ENCODE peak calls at places on chromosomes 11 and 22, in eight cellular contexts. One of them, this sample, is unnamed.

GRCh38 chr11:68127791-68128681 is 6.8 kb upstream of the CHKA start:
- DNase-seq in colonic mucosa: no peak
- DNase-seq in PC-3: peak
- DNase-seq in tibial artery: peak
- DNase-seq in pancreas: peak
- DNase-seq in RWPE1: no peak
- DNase-seq in adrenal gland: peak
- DNase-seq in astrocyte of the spinal cord: peak
- DNase-seq in this sample: no peak

GRCh38 chr11:123219066-123219697 is 24.1 kb upstream of the CLMP start:
- DNase-seq in adrenal gland: no peak
- DNase-seq in tibial artery: no peak
- DNase-seq in astrocyte of the spinal cord: no peak
- DNase-seq in pancreas: no peak
- DNase-seq in RWPE1: no peak
- DNase-seq in colonic mucosa: no peak
- DNase-seq in PC-3: no peak
- DNase-seq in this sample: no peak

GRCh38 chr11:3014314-3014938 is 22.3 kb upstream of the NAP1L4 start:
- DNase-seq in PC-3: no peak
- DNase-seq in tibial artery: no peak
- DNase-seq in colonic mucosa: no peak
- DNase-seq in RWPE1: no peak
- DNase-seq in pancreas: no peak
- DNase-seq in astrocyte of the spinal cord: peak
- DNase-seq in adrenal gland: no peak
- DNase-seq in this sample: no peak

GRCh38 chr11:113363996-113364641 is 23.5 kb upstream of the ANKK1 start:
- DNase-seq in PC-3: no peak
- DNase-seq in colonic mucosa: no peak
- DNase-seq in adrenal gland: no peak
- DNase-seq in RWPE1: no peak
- DNase-seq in pancreas: no peak
- DNase-seq in tibial artery: no peak
- DNase-seq in astrocyte of the spinal cord: no peak
- DNase-seq in this sample: no peak

GRCh38 chr11:68014157-68014965 is 4.2 kb downstream of the ALDH3B1 start:
- DNase-seq in RWPE1: peak
- DNase-seq in pancreas: peak
- DNase-seq in astrocyte of the spinal cord: peak
- DNase-seq in colonic mucosa: peak
- DNase-seq in adrenal gland: peak
- DNase-seq in tibial artery: peak
- DNase-seq in PC-3: peak
- DNase-seq in this sample: peak

GRCh38 chr22:37259540-37260029 is 15.5 kb upstream of the RAC2 start:
- DNase-seq in astrocyte of the spinal cord: peak
- DNase-seq in RWPE1: peak
- DNase-seq in pancreas: no peak
- DNase-seq in colonic mucosa: no peak
- DNase-seq in PC-3: peak
- DNase-seq in adrenal gland: peak
- DNase-seq in tibial artery: no peak
- DNase-seq in this sample: peak

GRCh38 chr11:120066738-120067303 is 71.1 kb downstream of the TRIM29 start:
- DNase-seq in tibial artery: no peak
- DNase-seq in pancreas: no peak
- DNase-seq in PC-3: no peak
- DNase-seq in adrenal gland: no peak
- DNase-seq in astrocyte of the spinal cord: no peak
- DNase-seq in RWPE1: no peak
- DNase-seq in colonic mucosa: no peak
- DNase-seq in this sample: no peak

GRCh38 chr22:27433585-27434190 is 367.9 kb downstream of the MN1 start:
- DNase-seq in adrenal gland: no peak
- DNase-seq in colonic mucosa: no peak
- DNase-seq in pancreas: peak
- DNase-seq in PC-3: peak
- DNase-seq in astrocyte of the spinal cord: no peak
- DNase-seq in RWPE1: no peak
- DNase-seq in tibial artery: no peak
- DNase-seq in this sample: peak

GRCh38 chr11:50174189-50174588 is 141.5 kb downstream of the OR4C45 start:
- DNase-seq in tibial artery: no peak
- DNase-seq in colonic mucosa: no peak
- DNase-seq in RWPE1: peak
- DNase-seq in adrenal gland: no peak
- DNase-seq in astrocyte of the spinal cord: no peak
- DNase-seq in pancreas: no peak
- DNase-seq in PC-3: peak
- DNase-seq in this sample: peak

GRCh38 chr22:20724676-20725454 is 49.0 kb upstream of the SERPIND1 start:
- DNase-seq in astrocyte of the spinal cord: no peak
- DNase-seq in PC-3: no peak
- DNase-seq in pancreas: no peak
- DNase-seq in tibial artery: no peak
- DNase-seq in colonic mucosa: no peak
- DNase-seq in RWPE1: no peak
- DNase-seq in adrenal gland: no peak
- DNase-seq in this sample: no peak

GRCh38 chr11:107827041-107827440 is 31.5 kb downstream of the SLC35F2 start:
- DNase-seq in PC-3: no peak
- DNase-seq in tibial artery: no peak
- DNase-seq in colonic mucosa: no peak
- DNase-seq in adrenal gland: no peak
- DNase-seq in RWPE1: peak
- DNase-seq in astrocyte of the spinal cord: no peak
- DNase-seq in pancreas: no peak
- DNase-seq in this sample: no peak

GRCh38 chr11:8068605-8069221 is 12.3 kb upstream of the TUB start:
- DNase-seq in tibial artery: peak
- DNase-seq in PC-3: peak
- DNase-seq in adrenal gland: peak
- DNase-seq in pancreas: no peak
- DNase-seq in astrocyte of the spinal cord: peak
- DNase-seq in RWPE1: peak
- DNase-seq in colonic mucosa: no peak
- DNase-seq in this sample: peak

GRCh38 chr22:44710474-44711235 is 8.7 kb downstream of the PRR5 start:
- DNase-seq in PC-3: no peak
- DNase-seq in RWPE1: no peak
- DNase-seq in astrocyte of the spinal cord: no peak
- DNase-seq in tibial artery: no peak
- DNase-seq in pancreas: no peak
- DNase-seq in colonic mucosa: peak
- DNase-seq in adrenal gland: no peak
- DNase-seq in this sample: no peak

DNA sequence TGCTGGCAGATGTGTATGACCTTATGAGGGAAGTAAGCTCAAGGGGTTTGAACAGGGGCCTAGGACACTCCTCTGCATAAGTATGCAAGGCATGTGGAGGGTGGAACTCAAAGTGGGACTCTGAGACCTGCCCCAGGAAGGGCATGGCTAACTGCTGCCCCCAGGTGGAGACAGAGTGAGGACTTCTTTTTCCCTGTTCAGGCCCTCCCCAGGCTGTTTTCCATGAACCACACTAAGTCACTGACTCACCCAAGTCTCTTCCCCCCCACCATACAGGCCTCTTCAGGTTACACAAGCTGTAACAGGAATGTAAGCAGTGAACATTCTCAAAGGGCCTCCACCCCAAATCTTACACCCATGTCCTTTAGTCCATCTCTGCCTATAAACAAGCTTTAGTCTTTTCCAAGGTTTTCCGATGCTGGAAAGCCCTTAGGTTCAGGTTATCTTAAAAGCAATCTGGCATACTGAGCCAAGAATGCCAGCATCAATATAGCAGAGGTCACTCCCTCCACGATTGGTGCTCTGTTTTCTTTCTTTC is 13.1 kb downstream of the EEF1G start:
- DNase-seq in colonic mucosa: peak
- DNase-seq in astrocyte of the spinal cord: peak
- DNase-seq in RWPE1: peak
- DNase-seq in pancreas: peak
- DNase-seq in adrenal gland: peak
- DNase-seq in tibial artery: peak
- DNase-seq in PC-3: peak
- DNase-seq in this sample: peak
- TF ChIP-seq CTCF in colonic mucosa: peak
- TF ChIP-seq CTCF in astrocyte of the spinal cord: peak
- TF ChIP-seq CTCF in RWPE1: peak
- TF ChIP-seq CTCF in pancreas: no peak
- TF ChIP-seq CTCF in adrenal gland: peak
- TF ChIP-seq CTCF in tibial artery: peak
- TF ChIP-seq CTCF in PC-3: peak
- TF ChIP-seq CTCF in this sample: peak

DNA sequence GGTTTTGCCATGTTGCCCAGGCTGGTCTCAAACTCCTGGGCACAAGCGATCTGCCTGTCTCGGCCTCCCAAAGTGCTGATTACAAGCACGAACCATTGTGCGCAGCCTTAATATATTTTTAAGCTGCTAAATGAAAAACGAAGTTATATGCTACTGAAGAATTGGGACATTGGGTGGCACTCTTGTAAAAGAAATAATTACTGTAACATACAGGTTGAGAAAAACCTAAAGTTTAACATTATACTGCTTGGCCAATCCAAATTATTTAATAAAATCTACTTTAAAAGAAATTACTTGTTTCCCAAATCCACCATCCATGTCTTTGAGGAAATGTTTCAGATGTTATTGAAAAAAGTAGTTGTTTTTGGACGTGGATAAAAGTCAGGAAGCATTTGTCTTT is 37.9 kb upstream of the ARHGAP32 start:
- DNase-seq in PC-3: peak
- DNase-seq in pancreas: no peak
- DNase-seq in astrocyte of the spinal cord: peak
- DNase-seq in colonic mucosa: no peak
- DNase-seq in RWPE1: no peak
- DNase-seq in adrenal gland: no peak
- DNase-seq in tibial artery: no peak
- DNase-seq in this sample: no peak
- TF ChIP-seq CTCF in PC-3: peak
- TF ChIP-seq CTCF in pancreas: no peak
- TF ChIP-seq CTCF in astrocyte of the spinal cord: no peak
- TF ChIP-seq CTCF in colonic mucosa: no peak
- TF ChIP-seq CTCF in RWPE1: no peak
- TF ChIP-seq CTCF in adrenal gland: peak
- TF ChIP-seq CTCF in tibial artery: no peak
- TF ChIP-seq CTCF in this sample: peak

GRCh38 chr22:19554834-19555404 is 30.7 kb upstream of the CLDN5 start:
- DNase-seq in adrenal gland: peak
- DNase-seq in tibial artery: no peak
- DNase-seq in PC-3: peak
- DNase-seq in astrocyte of the spinal cord: peak
- DNase-seq in colonic mucosa: no peak
- DNase-seq in pancreas: no peak
- DNase-seq in RWPE1: peak
- DNase-seq in this sample: peak
- TF ChIP-seq CTCF in adrenal gland: no peak
- TF ChIP-seq CTCF in tibial artery: no peak
- TF ChIP-seq CTCF in PC-3: no peak
- TF ChIP-seq CTCF in astrocyte of the spinal cord: peak
- TF ChIP-seq CTCF in colonic mucosa: no peak
- TF ChIP-seq CTCF in pancreas: no peak
- TF ChIP-seq CTCF in RWPE1: no peak
- TF ChIP-seq CTCF in this sample: no peak

GRCh38 chr11:70186420-70186819 is 16.7 kb upstream of the FADD start:
- DNase-seq in adrenal gland: no peak
- DNase-seq in PC-3: no peak
- DNase-seq in RWPE1: no peak
- DNase-seq in astrocyte of the spinal cord: no peak
- DNase-seq in tibial artery: no peak
- DNase-seq in colonic mucosa: no peak
- DNase-seq in pancreas: no peak
- DNase-seq in this sample: no peak

GRCh38 chr11:70184396-70184795 is 18.7 kb upstream of the FADD start:
- DNase-seq in adrenal gland: no peak
- DNase-seq in tibial artery: no peak
- DNase-seq in pancreas: no peak
- DNase-seq in RWPE1: no peak
- DNase-seq in PC-3: no peak
- DNase-seq in astrocyte of the spinal cord: no peak
- DNase-seq in colonic mucosa: no peak
- DNase-seq in this sample: no peak

GRCh38 chr11:70187771-70188170 is 15.3 kb upstream of the FADD start:
- DNase-seq in tibial artery: no peak
- DNase-seq in PC-3: no peak
- DNase-seq in adrenal gland: no peak
- DNase-seq in colonic mucosa: no peak
- DNase-seq in astrocyte of the spinal cord: no peak
- DNase-seq in RWPE1: no peak
- DNase-seq in pancreas: no peak
- DNase-seq in this sample: no peak

GRCh38 chr11:70185348-70186055 is 17.6 kb upstream of the FADD start:
- DNase-seq in colonic mucosa: no peak
- DNase-seq in astrocyte of the spinal cord: no peak
- DNase-seq in PC-3: no peak
- DNase-seq in tibial artery: no peak
- DNase-seq in pancreas: no peak
- DNase-seq in adrenal gland: no peak
- DNase-seq in RWPE1: no peak
- DNase-seq in this sample: no peak

GRCh38 chr11:70186936-70187335 is 16.2 kb upstream of the FADD start:
- DNase-seq in astrocyte of the spinal cord: no peak
- DNase-seq in colonic mucosa: no peak
- DNase-seq in adrenal gland: no peak
- DNase-seq in PC-3: no peak
- DNase-seq in pancreas: no peak
- DNase-seq in tibial artery: no peak
- DNase-seq in RWPE1: no peak
- DNase-seq in this sample: no peak
- TF ChIP-seq CTCF in astrocyte of the spinal cord: no peak
- TF ChIP-seq CTCF in colonic mucosa: no peak
- TF ChIP-seq CTCF in adrenal gland: no peak
- TF ChIP-seq CTCF in PC-3: no peak
- TF ChIP-seq CTCF in pancreas: no peak
- TF ChIP-seq CTCF in tibial artery: no peak
- TF ChIP-seq CTCF in RWPE1: no peak
- TF ChIP-seq CTCF in this sample: no peak

GRCh38 chr11:32231909-32232493 is 141.1 kb downstream of the RCN1 start:
- DNase-seq in astrocyte of the spinal cord: peak
- DNase-seq in adrenal gland: no peak
- DNase-seq in RWPE1: peak
- DNase-seq in pancreas: no peak
- DNase-seq in colonic mucosa: no peak
- DNase-seq in tibial artery: no peak
- DNase-seq in PC-3: peak
- DNase-seq in this sample: peak
- TF ChIP-seq CTCF in astrocyte of the spinal cord: peak
- TF ChIP-seq CTCF in adrenal gland: peak
- TF ChIP-seq CTCF in RWPE1: peak
- TF ChIP-seq CTCF in pancreas: no peak
- TF ChIP-seq CTCF in colonic mucosa: peak
- TF ChIP-seq CTCF in tibial artery: no peak
- TF ChIP-seq CTCF in PC-3: peak
- TF ChIP-seq CTCF in this sample: peak